ENCODE peak calls at places on chromosomes 6 and 20, in four cellular contexts. S is adrenal gland; X is cardiac muscle cell; K is naive thymus-derived CD4-positive, alpha-beta T cell. D is an unnamed sample.

GRCh38 chr20:4563534-4563933 is 158.2 kb upstream of the PRND start:
- DNase-seq in S (no peak), X (peak; percentile 64), K (no peak), D (peak; percentile 22)

GRCh38 chr6:157570104-157570503 is 189.1 kb downstream of the ZDHHC14 start:
- DNase-seq in S (no peak), X (no peak), K (no peak), D (no peak)

GRCh38 chr6:20704325-20704724 is 170.1 kb downstream of the CDKAL1 start:
- DNase-seq in S (no peak), X (no peak), K (no peak), D (no peak)

GRCh38 chr6:125301435-125302391 is at the start of gene HDDC2:
- DNase-seq in S (peak; percentile 81), X (peak; percentile 88), K (peak; percentile 25), D (peak; percentile 63)

GRCh38 chr6:139490482-139490881 is 116.0 kb upstream of the CITED2 start:
- DNase-seq in S (no peak), X (no peak), K (peak; percentile 24), D (peak; percentile 17)

GRCh38 chr20:61730631-61731362 is 334.9 kb downstream of the TAF4 start:
- DNase-seq in S (no peak), X (no peak), K (no peak), D (no peak)

GRCh38 chr20:58447733-58448391 is 58.8 kb downstream of the VAPB start:
- DNase-seq in S (peak; percentile 84), X (peak; percentile 70), K (peak; percentile 43), D (peak; percentile 66)

GRCh38 chr20:45836841-45837240 is 3.2 kb downstream of the SNX21 start:
- DNase-seq in S (no peak), X (no peak), K (no peak), D (no peak)

GRCh38 chr6:169340395-169340794 is 86.7 kb upstream of the THBS2 start:
- DNase-seq in S (peak; percentile 77), X (no peak), K (no peak), D (peak; percentile 78)

GRCh38 chr6:56875961-56876360 is 78.9 kb upstream of the BEND6 start:
- DNase-seq in S (no peak), X (no peak), K (no peak), D (peak; percentile 68)

GRCh38 chr20:9286501-9286900 is 217.6 kb downstream of the PLCB4 start:
- DNase-seq in S (no peak), X (no peak), K (no peak), D (no peak)

GRCh38 chr6:145370559-145370958 is 364.8 kb downstream of the EPM2A start:
- DNase-seq in S (no peak), X (no peak), K (no peak), D (no peak)

GRCh38 chr6:145367149-145367548 is 368.2 kb downstream of the EPM2A start:
- DNase-seq in S (no peak), X (no peak), K (no peak), D (no peak)

GRCh38 chr6:145373826-145374225 is 361.5 kb downstream of the EPM2A start:
- DNase-seq in S (no peak), X (no peak), K (no peak), D (no peak)

GRCh38 chr6:145372671-145373123 is 362.6 kb downstream of the EPM2A start:
- DNase-seq in S (no peak), X (peak; percentile 93), K (no peak), D (peak; percentile 36)

DNA sequence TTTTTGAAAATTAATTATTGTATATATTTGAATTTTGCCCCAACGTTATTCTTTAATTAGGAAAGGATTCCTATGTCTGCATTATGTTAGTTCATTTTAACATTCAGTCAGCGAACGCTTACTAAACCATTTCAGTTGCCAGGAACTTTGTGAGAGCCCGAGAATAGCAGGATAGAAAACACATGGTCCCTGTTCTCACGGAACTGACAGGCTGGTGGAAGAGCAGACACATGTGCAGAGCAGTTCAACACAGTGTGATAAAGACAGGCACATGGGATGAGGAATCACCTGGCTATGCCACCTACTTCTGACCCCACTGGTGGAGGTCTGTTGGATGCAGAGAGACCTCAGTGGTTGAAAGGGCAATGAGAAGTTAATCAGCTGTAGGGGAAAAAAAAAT is 367.2 kb downstream of the EPM2A start:
- DNase-seq in S (no peak), X (no peak), K (no peak), D (no peak)
- H3K4me3 ChIP-seq in S (no peak overlapping the region), X (no peak overlapping the region), K (no peak overlapping the region), D (no peak overlapping the region)

DNA sequence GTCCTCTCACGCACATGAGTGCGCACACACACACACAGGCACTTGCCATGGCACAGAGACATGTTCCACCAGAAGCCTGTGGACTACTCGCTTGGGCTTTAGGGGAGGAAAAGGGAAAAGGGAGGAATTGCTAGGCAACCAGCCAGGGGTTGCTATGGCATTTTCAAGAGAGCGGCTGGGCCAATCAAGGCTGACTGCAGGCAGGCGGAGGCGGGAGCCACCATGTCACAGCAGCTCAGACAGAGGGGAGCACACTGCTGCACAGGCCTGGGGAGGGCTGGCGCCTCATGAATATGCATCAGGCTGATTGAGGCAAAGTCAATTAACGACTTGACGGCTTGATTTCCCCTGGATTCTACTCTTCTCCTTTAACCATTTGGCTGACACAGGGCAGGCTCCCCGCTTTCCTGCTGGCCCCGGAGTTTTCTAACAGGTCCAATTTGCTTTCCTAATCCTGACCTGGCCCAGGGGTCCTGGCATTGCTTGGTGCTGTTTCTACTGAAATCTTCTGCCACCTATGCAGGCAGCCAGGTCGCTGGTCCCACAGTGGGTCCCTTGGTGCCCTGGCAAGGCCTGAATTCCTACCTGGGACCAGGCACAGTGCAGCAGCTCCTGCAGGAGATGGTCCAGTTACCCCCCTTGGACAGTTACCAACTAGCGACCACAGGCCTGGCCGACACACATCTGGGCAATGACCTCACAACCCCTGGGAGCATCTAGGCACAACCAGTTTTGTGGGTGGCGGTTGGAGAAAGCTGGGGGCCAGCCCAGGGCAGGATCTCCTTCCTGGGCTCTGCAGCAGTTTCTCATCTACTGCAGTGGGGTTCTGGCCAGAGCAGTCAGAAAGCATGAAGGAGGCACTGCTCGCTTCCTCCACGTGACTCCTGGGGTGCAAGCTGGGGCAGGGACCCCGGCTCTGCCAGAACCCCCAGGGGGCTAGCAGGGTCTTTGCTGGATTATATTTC is 52.1 kb downstream of the YTHDF1 start:
- DNase-seq in S (no peak), X (no peak), K (no peak), D (no peak)
- H3K27ac ChIP-seq in S (no peak overlapping the region), X (no peak overlapping the region), K (no peak overlapping the region), D (no peak overlapping the region)

GRCh38 chr20:41047279-41047974 is 18.8 kb downstream of the TOP1 start:
- DNase-seq in S (no peak), X (no peak), K (no peak), D (no peak)
- H3K4me3 ChIP-seq in S (no peak overlapping the region), X (no peak overlapping the region), K (peak overlapping the region; percentile 29), D (peak overlapping the region; percentile 1)

GRCh38 chr20:47370214-47370613 is 13.7 kb upstream of the ZMYND8 start:
- DNase-seq in S (no peak), X (no peak), K (no peak), D (no peak)
- H3K27ac ChIP-seq in S (no peak overlapping the region), X (no peak overlapping the region), K (no peak overlapping the region), D (no peak overlapping the region)

GRCh38 chr6:41729624-41730023 is 5.8 kb downstream of the TFEB start:
- DNase-seq in S (no peak), X (no peak), K (no peak), D (no peak)
- H3K4me3 ChIP-seq in S (no peak overlapping the region), X (no peak overlapping the region), K (no peak overlapping the region), D (no peak overlapping the region)

GRCh38 chr6:7703148-7703680 is 22.7 kb upstream of the BMP6 start:
- DNase-seq in S (no peak), X (no peak), K (no peak), D (no peak)
- H3K27ac ChIP-seq in S (no peak overlapping the region), X (no peak overlapping the region), K (no peak overlapping the region), D (no peak overlapping the region)

DNA sequence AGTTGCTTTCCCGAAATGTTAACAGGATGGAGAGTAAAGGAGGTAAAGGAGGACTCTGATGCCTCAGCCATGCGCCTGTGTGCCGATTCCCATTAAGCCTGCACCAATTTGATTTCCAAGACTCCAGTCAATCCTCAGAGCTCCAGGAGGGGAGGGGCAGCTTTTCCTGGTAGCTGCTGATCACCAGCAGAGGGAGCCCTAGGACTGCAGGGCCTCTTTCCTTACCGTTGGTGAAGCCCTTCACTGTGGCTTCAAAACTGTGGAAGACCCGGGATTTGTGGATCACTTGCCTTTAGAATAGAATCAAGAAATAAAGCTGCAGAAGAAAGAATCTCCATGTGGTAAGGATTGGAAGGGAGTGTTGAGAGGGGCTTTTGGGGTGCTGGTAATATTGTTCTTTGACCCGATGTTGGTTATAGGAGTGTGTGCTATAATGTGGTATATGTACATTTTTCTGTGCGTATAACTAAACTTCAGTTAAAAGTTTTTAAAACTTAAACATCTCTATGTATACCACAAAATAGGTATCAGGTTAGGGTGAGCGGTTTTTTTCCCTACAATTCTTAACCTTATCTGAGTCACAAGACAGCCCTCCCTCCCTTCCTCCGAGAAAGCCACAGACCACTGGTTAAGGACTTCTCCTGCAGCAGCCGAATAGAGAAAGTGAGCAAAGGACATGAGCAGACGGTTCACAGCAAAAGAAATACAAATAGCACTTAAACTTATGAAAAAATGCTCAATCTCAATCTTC is 6.9 kb upstream of the OSER1 start:
- DNase-seq in S (peak; percentile 88), X (peak; percentile 86), K (peak; percentile 67), D (peak; percentile 85)
- H3K4me3 ChIP-seq in S (no peak overlapping the region), X (no peak overlapping the region), K (peak overlapping the region; percentile 57), D (no peak overlapping the region)

GRCh38 chr6:102026649-102027048 is 633.1 kb downstream of the GRIK2 start:
- DNase-seq in S (no peak), X (no peak), K (no peak), D (no peak)
- H3K27ac ChIP-seq in S (no peak overlapping the region), X (no peak overlapping the region), K (no peak overlapping the region), D (no peak overlapping the region)

DNA sequence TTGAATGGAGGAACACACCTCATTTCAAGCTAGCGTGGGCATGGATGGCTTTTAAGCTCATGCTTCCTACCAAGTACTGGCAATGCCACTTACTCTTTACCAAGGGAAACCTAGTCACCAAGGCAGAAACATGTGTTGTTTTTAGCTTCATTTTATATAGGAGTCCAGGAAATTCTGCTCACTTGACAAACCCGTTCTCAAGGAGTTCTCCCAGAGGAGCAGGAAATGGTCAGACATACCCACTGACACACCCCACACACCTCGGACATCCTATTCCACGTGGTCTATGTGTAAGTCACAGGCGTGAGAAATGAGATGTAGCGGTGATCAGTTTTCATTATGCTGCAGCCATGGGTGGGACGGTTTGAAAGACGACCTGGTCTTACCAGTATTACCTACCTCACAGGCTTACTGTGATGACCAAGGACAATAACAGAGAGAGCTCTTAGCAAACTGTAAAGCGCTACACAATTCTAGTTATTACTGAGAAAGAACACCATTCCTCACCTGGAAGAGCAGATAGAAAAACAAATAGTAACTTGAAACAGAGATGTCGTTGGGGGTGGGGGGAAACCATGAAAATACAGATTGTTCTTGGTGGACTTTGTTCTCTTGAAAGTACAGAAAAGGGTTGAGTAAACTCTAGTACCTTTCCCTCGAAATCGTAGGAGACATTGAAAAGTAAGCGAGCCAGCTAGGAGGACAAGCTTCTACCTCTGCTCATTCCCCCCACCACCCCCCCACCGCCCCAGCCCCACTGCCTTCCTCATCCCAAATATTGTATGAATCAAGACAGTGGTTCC is 1.7 kb downstream of the CNKSR3 start:
- DNase-seq in S (no peak), X (no peak), K (no peak), D (peak; percentile 77)
- H3K4me3 ChIP-seq in S (peak overlapping the region; percentile 51), X (peak overlapping the region; percentile 59), K (no peak overlapping the region), D (peak overlapping the region; percentile 52)

GRCh38 chr6:106321940-106322339 is 3.6 kb downstream of the ATG5 start:
- DNase-seq in S (no peak), X (no peak), K (no peak), D (no peak)

GRCh38 chr6:106318851-106319250 is 6.7 kb downstream of the ATG5 start:
- DNase-seq in S (no peak), X (no peak), K (no peak), D (no peak)

GRCh38 chr6:106325336-106326178 is at the start of gene ATG5:
- DNase-seq in S (peak; percentile 100), X (peak; percentile 98), K (peak; percentile 99), D (peak; percentile 99)

GRCh38 chr6:106324726-106325335 is 729 bp downstream of the ATG5 start:
- DNase-seq in S (no peak), X (no peak), K (no peak), D (no peak)
- H3K27ac ChIP-seq in S (peak overlapping the region; percentile 90), X (peak overlapping the region; percentile 88), K (peak overlapping the region; percentile 95), D (peak overlapping the region; percentile 95)